ENCODE peak calls at places on chromosomes 2 and 18, in eight cellular contexts. I is SK-N-SH; J is CD8-positive, alpha-beta memory T cell; F is iPS DF 6.9; R is CD4-positive, alpha-beta memory T cell; O is GM23248; A is effector memory CD4-positive, alpha-beta T cell; X is OCI-LY7. W is an unnamed sample.

GRCh38 chr2:240456607-240457222 is 21.3 kb downstream of the GPC1 start:
- DNase-seq in A (no peak), R (no peak), I (no peak), J (no peak), F (no peak), X (no peak), O (no peak), W (no peak)

GRCh38 chr2:3774336-3774735 is 71.0 kb downstream of the DCDC2C start:
- DNase-seq in O (no peak), J (no peak), I (no peak), X (no peak), F (no peak), A (no peak), R (no peak), W (no peak)

GRCh38 chr2:85790499-85790898 is 36.7 kb downstream of the ATOH8 start:
- DNase-seq in J (no peak), I (no peak), X (no peak), F (no peak), R (no peak), O (no peak), A (no peak), W (no peak)

GRCh38 chr2:238649936-238650518 is 197.9 kb upstream of the TWIST2 start:
- DNase-seq in A (no peak), J (no peak), F (no peak), O (no peak), X (no peak), R (no peak), I (no peak), W (no peak)

GRCh38 chr2:119349289-119349688 is 17.3 kb downstream of the C2orf76 start:
- DNase-seq in F (no peak), A (no peak), J (no peak), X (no peak), I (no peak), O (no peak), R (no peak), W (no peak)

GRCh38 chr2:96715658-96716057 is 24.2 kb downstream of the LMAN2L start:
- DNase-seq in R (no peak), F (no peak), X (no peak), I (no peak), O (no peak), J (no peak), A (no peak), W (no peak)

GRCh38 chr2:170095380-170095779 is 82.6 kb upstream of the MYO3B start:
- DNase-seq in O (no peak), F (no peak), I (no peak), J (no peak), X (no peak), R (no peak), A (no peak), W (no peak)

GRCh38 chr2:131656816-131657633 is 129.3 kb downstream of the CCDC74A start:
- DNase-seq in J (no peak), A (no peak), R (no peak), I (no peak), O (no peak), X (no peak), F (no peak), W (no peak)

GRCh38 chr2:224220581-224221255 is 181.2 kb downstream of the FAM124B start:
- DNase-seq in X (no peak), I (no peak), A (no peak), F (no peak), O (peak; percentile 81), R (no peak), J (no peak), W (no peak)

GRCh38 chr2:114170070-114170469 is 272.4 kb upstream of the DPP10 start:
- DNase-seq in O (peak; percentile 3), R (no peak), X (no peak), F (no peak), I (no peak), A (no peak), J (no peak), W (no peak)

GRCh38 chr2:222900354-222900753 is 39.5 kb downstream of the ACSL3 start:
- DNase-seq in R (no peak), I (no peak), F (no peak), J (no peak), A (no peak), O (peak; percentile 30), X (no peak), W (no peak)

GRCh38 chr2:85741811-85742507 is 11.8 kb upstream of the ATOH8 start:
- DNase-seq in O (peak; percentile 96), X (no peak), J (no peak), A (no peak), I (peak; percentile 77), R (no peak), F (no peak), W (no peak)

GRCh38 chr2:111898703-111899514 is 502 bp downstream of the MERTK start:
- DNase-seq in A (no peak), O (peak; percentile 32), I (no peak), F (no peak), R (peak; percentile 24), X (no peak), J (peak; percentile 21), W (no peak)

GRCh38 chr2:675051-675450 is 2.2 kb downstream of the TMEM18 start:
- DNase-seq in F (no peak), R (no peak), I (no peak), X (peak; percentile 59), O (no peak), A (no peak), J (no peak), W (no peak)

GRCh38 chr2:113305146-113305545 is 26.4 kb upstream of the PAX8 start:
- DNase-seq in O (no peak), F (no peak), X (no peak), I (no peak), A (no peak), R (no peak), J (no peak), W (no peak)

GRCh38 chr2:148982282-148982681 is 56.2 kb upstream of the LYPD6B start:
- DNase-seq in O (no peak), R (no peak), F (no peak), I (no peak), A (no peak), J (no peak), X (no peak), W (no peak)

GRCh38 chr2:41853427-41854191 is 194.2 kb upstream of the PKDCC start:
- DNase-seq in A (peak; percentile 12), F (peak; percentile 31), R (no peak), I (peak; percentile 71), O (peak; percentile 80), J (no peak), X (peak; percentile 25), W (peak; percentile 8)

GRCh38 chr18:78238404-78239089 is 741.1 kb upstream of the SALL3 start:
- DNase-seq in O (no peak), F (no peak), A (no peak), I (no peak), X (no peak), J (no peak), R (no peak), W (no peak)

GRCh38 chr2:157322432-157322831 is 3.2 kb downstream of the ERMN start:
- DNase-seq in F (no peak), A (no peak), X (no peak), I (no peak), O (no peak), R (no peak), J (no peak), W (no peak)
- H3K9me3 ChIP-seq in F (no peaks in the 10 kb centered on the region), A (no peaks in the 10 kb centered on the region), X (no peaks in the 10 kb centered on the region), I (peaks cover 4% of the 10 kb centered on the region), O (no peaks in the 10 kb centered on the region), R (no peaks in the 10 kb centered on the region), J (no peaks in the 10 kb centered on the region), W (no peaks in the 10 kb centered on the region)

DNA sequence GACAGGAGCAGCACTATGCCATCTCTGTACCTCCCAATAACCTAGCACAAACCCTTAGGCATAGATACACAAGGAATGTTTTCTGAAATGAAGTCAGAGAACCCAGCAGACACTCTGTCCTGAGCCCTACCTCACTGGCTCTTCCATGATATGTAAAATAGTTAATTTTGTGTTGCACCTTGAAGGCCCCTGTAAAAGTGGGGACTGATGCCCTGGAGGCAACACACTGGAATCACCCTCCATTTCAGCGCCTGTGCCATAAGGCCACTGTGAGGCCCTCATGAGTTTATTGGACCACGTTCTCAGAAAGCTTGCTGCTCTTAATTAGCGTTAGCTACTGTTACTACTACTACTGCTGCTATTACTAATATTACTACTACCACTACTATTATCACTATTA is 670.1 kb upstream of the SOX11 start:
- DNase-seq in I (no peak), X (no peak), F (no peak), A (no peak), O (no peak), R (no peak), J (no peak), W (no peak)
- H3K9me3 ChIP-seq in I (peaks cover 3% of the 10 kb centered on the region), X (peaks cover 17% of the 10 kb centered on the region), F (no peaks in the 10 kb centered on the region), A (peaks cover 4% of the 10 kb centered on the region), O (peaks cover 3% of the 10 kb centered on the region), R (no peaks in the 10 kb centered on the region), J (peaks cover 3% of the 10 kb centered on the region), W (no peaks in the 10 kb centered on the region)

GRCh38 chr18:12556946-12557806 is 100.7 kb downstream of the SPIRE1 start:
- DNase-seq in I (no peak), J (no peak), R (no peak), O (no peak), A (no peak), F (no peak), X (no peak), W (no peak)

GRCh38 chr18:12559319-12559718 is 98.6 kb downstream of the SPIRE1 start:
- DNase-seq in A (no peak), X (no peak), J (no peak), R (no peak), I (no peak), O (no peak), F (no peak), W (no peak)

GRCh38 chr18:12552884-12553242 is 105.0 kb downstream of the SPIRE1 start:
- DNase-seq in I (no peak), F (no peak), R (no peak), J (no peak), O (no peak), A (no peak), X (no peak), W (no peak)

DNA sequence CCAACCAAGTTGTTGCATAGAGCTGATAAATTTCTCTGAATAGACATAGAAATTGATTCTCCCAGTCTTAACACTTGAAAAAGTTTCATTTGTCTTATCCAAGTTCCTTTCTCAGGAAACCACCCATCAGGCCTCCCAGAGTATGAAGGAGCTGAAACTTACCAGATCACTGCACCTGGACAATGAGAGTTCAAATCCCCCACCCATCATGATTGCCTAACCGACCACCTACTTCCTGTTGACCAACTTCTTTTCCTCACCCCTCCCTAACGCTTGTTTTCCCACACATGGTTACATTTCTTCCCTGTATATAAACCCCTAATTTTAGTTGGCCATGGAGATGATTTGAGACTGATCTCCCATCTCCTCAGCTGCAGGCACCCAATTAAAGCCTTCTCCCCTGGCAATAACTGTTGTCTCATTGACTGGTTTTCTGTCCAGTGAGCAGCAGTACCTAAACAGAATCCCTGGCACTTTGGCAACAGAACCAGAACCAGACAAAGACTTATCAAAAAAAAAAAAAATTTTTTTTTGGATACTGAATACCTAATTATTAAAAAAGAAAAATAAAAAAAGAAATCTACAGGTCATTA is 103.0 kb downstream of the SPIRE1 start:
- DNase-seq in X (no peak), F (no peak), R (no peak), I (no peak), J (no peak), A (no peak), O (no peak), W (no peak)
- H3K9me3 ChIP-seq in X (peaks cover 5% of the 10 kb centered on the region), F (peaks cover 7% of the 10 kb centered on the region), R (peaks cover 6% of the 10 kb centered on the region), I (no peaks in the 10 kb centered on the region), J (no peaks in the 10 kb centered on the region), A (no peaks in the 10 kb centered on the region), O (no peaks in the 10 kb centered on the region), W (peaks cover 5% of the 10 kb centered on the region)

GRCh38 chr2:228870993-228871392 is 400.1 kb downstream of the PID1 start:
- DNase-seq in A (no peak), O (no peak), R (no peak), X (no peak), J (no peak), I (no peak), F (no peak), W (no peak)
- H3K9me3 ChIP-seq in A (no peaks in the 10 kb centered on the region), O (no peaks in the 10 kb centered on the region), R (no peaks in the 10 kb centered on the region), X (no peaks in the 10 kb centered on the region), J (no peaks in the 10 kb centered on the region), I (no peaks in the 10 kb centered on the region), F (no peaks in the 10 kb centered on the region), W (no peaks in the 10 kb centered on the region)